ENCODE peak calls at places on chromosomes 13 and 19, in nine cellular contexts. X, Z, D, K, E, O, I, P and A are unnamed samples. For H3K27me3, the result is how much of the 10 kb centered on the place peaks cover.

GRCh38 chr13:105465745-105466144 is 1069.7 kb downstream of the EFNB2 start:
- DNase-seq in X (no peak), Z (no peak), D (no peak), K (no peak), E (no peak), O (no peak), I (no peak), P (no peak), A (no peak)

GRCh38 chr19:13132471-13133166 is 14.6 kb downstream of the NACC1 start:
- DNase-seq in X (no peak), Z (no peak), D (no peak), K (no peak), E (no peak), O (no peak), I (peak), P (no peak), A (no peak)

GRCh38 chr13:57740719-57741118 is 109.2 kb downstream of the PCDH17 start:
- DNase-seq in X (no peak), Z (no peak), D (no peak), K (no peak), E (peak), O (peak), I (no peak), P (no peak), A (peak)

GRCh38 chr19:47020992-47021496 is 1.4 kb downstream of the NPAS1 start:
- DNase-seq in X (no peak), Z (no peak), D (no peak), K (no peak), E (no peak), O (no peak), I (no peak), P (no peak), A (no peak)

GRCh38 chr19:17095141-17095919 is 19.8 kb downstream of the MYO9B start:
- DNase-seq in X (peak), Z (no peak), D (no peak), K (no peak), E (no peak), O (no peak), I (peak), P (no peak), A (peak)

GRCh38 chr19:34661357-34661756 is 15.6 kb downstream of the SCGB2B2 start:
- DNase-seq in X (no peak), Z (no peak), D (no peak), K (no peak), E (no peak), O (no peak), I (no peak), P (no peak), A (no peak)

GRCh38 chr19:47047931-47048399 is 459 bp downstream of the TMEM160 start:
- DNase-seq in X (peak), Z (peak), D (peak), K (peak), E (peak), O (peak), I (peak), P (peak), A (peak)

GRCh38 chr13:33218020-33218419 is 67.5 kb downstream of the STARD13 start:
- DNase-seq in X (no peak), Z (no peak), D (no peak), K (peak), E (no peak), O (no peak), I (peak), P (no peak), A (no peak)

GRCh38 chr19:1307320-1307719 is 21.6 kb downstream of the EFNA2 start:
- DNase-seq in X (no peak), Z (no peak), D (no peak), K (no peak), E (no peak), O (no peak), I (no peak), P (no peak), A (no peak)

GRCh38 chr13:97004096-97004876 is 10.0 kb upstream of the OXGR1 start:
- DNase-seq in X (no peak), Z (no peak), D (peak), K (peak), E (no peak), O (no peak), I (peak), P (no peak), A (no peak)

GRCh38 chr19:3362217-3362907 is 4.0 kb upstream of the NFIC start:
- DNase-seq in X (no peak), Z (no peak), D (no peak), K (no peak), E (no peak), O (no peak), I (no peak), P (no peak), A (no peak)

GRCh38 chr19:3601021-3601420 is 5.7 kb downstream of the TBXA2R start:
- DNase-seq in X (no peak), Z (no peak), D (no peak), K (no peak), E (no peak), O (no peak), I (no peak), P (no peak), A (no peak)

GRCh38 chr19:15187026-15188007 is 13.5 kb downstream of the NOTCH3 start:
- DNase-seq in X (no peak), Z (no peak), D (no peak), K (no peak), E (no peak), O (no peak), I (no peak), P (no peak), A (no peak)

GRCh38 chr13:38372818-38373217 is 23.2 kb downstream of the UFM1 start:
- DNase-seq in X (no peak), Z (no peak), D (no peak), K (no peak), E (no peak), O (no peak), I (no peak), P (no peak), A (no peak)

GRCh38 chr19:4174895-4175668 is 7.3 kb downstream of the SIRT6 start:
- DNase-seq in X (peak), Z (no peak), D (no peak), K (no peak), E (no peak), O (no peak), I (no peak), P (no peak), A (no peak)

GRCh38 chr13:81133066-81133465 is 792.1 kb upstream of the SPRY2 start:
- DNase-seq in X (no peak), Z (no peak), D (no peak), K (no peak), E (no peak), O (no peak), I (no peak), P (peak), A (no peak)

GRCh38 chr19:6707658-6708018 is 12.8 kb downstream of the C3 start:
- DNase-seq in X (no peak), Z (no peak), D (no peak), K (no peak), E (no peak), O (no peak), I (no peak), P (no peak), A (no peak)

GRCh38 chr19:6711078-6711361 is 9.4 kb downstream of the C3 start:
- DNase-seq in X (no peak), Z (no peak), D (no peak), K (no peak), E (no peak), O (no peak), I (no peak), P (no peak), A (no peak)

GRCh38 chr19:6710273-6711077 is 10.0 kb downstream of the C3 start:
- DNase-seq in X (no peak), Z (no peak), D (no peak), K (no peak), E (no peak), O (no peak), I (no peak), P (no peak), A (no peak)

GRCh38 chr19:6708346-6708745 is 12.1 kb downstream of the C3 start:
- DNase-seq in X (no peak), Z (no peak), D (no peak), K (no peak), E (no peak), O (no peak), I (no peak), P (no peak), A (no peak)

GRCh38 chr19:6709549-6709948 is 10.9 kb downstream of the C3 start:
- DNase-seq in X (no peak), Z (no peak), D (no peak), K (no peak), E (no peak), O (no peak), I (no peak), P (no peak), A (no peak)
- H3K27me3 ChIP-seq in X (under half), Z (under half), D (under half), K (under half), E (under half), O (under half), I (under half), P (under half), A (half or more)

DNA sequence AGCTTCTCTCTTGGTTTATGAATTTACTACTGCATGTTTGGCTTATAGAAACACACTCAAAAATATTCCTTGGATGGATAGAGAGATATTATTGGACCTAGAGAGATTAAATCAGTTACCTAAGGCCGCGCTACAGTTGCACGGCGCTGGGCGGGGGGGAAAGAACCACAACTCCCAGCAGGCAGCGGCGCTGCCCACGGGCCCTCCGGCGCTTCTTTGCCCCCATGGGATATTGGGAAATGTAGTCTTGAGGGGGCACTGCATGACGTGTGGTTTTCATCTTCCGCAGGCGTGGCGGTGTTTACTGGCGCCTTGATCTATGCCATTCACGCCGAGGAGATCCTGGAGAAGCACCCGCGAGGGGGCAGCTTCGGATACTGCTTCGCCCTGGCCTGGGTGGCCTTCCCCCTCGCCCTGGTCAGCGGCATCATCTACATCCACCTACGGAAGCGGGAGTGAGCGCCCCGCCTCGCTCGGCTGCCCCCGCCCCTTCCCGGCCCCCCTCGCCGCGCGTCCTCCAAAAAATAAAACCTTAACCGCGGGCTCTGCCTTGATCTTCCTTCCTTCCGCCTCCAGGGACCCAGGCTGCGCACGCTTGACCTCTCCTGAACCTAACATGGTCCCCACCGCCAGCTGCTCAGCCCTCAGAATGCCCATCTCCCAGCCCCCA is 4.8 kb downstream of the EMP3 start:
- DNase-seq in X (peak), Z (peak), D (no peak), K (no peak), E (peak), O (peak), I (no peak), P (no peak), A (peak)
- TF ChIP-seq CTCF in X (no peak), Z (no peak), D (no peak), K (no peak), E (no peak), O (peak), I (no peak), P (no peak), A (no peak)

DNA sequence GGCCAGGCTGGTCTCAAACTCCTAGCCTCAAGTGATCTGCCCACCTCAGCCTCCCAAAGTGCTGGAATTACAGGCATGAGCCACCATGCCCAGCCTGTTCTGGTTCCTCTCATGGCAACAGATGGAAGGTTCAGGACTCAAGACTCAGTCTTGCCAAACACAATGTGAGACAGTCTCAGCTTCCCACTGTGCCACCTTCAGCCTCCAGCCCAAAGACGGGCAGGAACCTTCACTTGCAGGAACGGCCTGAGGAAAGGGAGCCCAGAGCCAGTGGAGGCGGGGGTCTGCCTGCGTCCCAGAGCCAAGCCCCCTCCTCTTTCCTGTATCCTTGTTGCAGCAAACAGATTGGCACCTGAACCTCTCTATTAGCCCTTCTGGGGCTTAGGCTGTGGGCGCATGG is 2.9 kb upstream of the CHST8 start:
- DNase-seq in X (no peak), Z (no peak), D (no peak), K (no peak), E (no peak), O (no peak), I (no peak), P (no peak), A (no peak)
- H3K27me3 ChIP-seq in X (under half), Z (under half), D (under half), K (under half), E (under half), O (under half), I (under half), P (under half), A (half or more)

DNA sequence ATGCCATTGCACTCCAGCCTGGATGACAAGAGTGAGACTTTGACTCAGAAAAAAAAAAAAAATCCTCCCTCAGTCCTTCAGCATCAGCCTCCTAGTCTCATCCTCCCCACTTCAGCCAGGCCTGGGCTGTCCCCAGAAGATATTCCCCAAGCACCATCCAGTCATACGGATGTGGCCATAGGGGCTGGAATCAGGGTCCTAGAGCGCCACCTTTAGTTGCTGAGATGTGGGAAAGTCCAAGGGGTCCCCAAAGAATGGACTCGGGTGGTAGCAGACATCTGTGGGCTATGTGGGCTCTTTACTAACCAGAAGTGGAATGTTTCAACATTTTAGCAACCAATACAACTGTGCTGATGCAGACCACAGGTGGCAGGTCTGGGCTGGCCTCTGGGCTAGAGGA is 3.1 kb upstream of the TYROBP start:
- DNase-seq in X (no peak), Z (no peak), D (no peak), K (no peak), E (no peak), O (no peak), I (no peak), P (no peak), A (no peak)
- TF ChIP-seq CTCF in X (no peak), Z (no peak), D (no peak), K (peak), E (no peak), O (no peak), I (no peak), P (no peak), A (no peak)

DNA sequence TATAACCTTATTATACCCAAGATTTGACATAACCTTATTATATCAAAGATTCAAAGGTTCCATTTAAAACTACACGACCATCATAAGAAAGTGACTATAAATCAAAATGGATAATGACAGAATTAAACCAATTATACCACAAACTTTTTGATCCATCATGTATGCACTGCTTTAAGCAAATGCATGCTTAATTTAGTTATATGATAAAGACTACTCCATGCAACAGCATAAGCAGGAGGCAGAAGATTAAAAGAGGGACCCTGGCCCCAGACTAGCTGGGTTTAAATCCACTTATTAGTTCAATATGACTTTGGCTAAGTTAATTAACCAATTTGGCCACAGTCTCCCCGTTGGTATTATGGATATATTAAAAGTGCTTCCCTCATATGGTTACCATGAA is 11.4 kb downstream of the EFNB2 start:
- DNase-seq in X (no peak), Z (no peak), D (no peak), K (no peak), E (no peak), O (no peak), I (no peak), P (no peak), A (no peak)
- H3K27me3 ChIP-seq in X (under half), Z (under half), D (under half), K (under half), E (under half), O (under half), I (under half), P (under half), A (under half)

GRCh38 chr19:58572026-58572817 is 913 bp downstream of the MZF1 start:
- DNase-seq in X (no peak), Z (no peak), D (no peak), K (no peak), E (no peak), O (peak), I (no peak), P (no peak), A (peak)

GRCh38 chr19:58573658-58574164 is 576 bp upstream of the MZF1 start:
- DNase-seq in X (no peak), Z (no peak), D (no peak), K (no peak), E (no peak), O (no peak), I (no peak), P (no peak), A (no peak)

GRCh38 chr19:58571575-58571947 is 1.6 kb downstream of the MZF1 start:
- DNase-seq in X (peak), Z (no peak), D (no peak), K (no peak), E (no peak), O (peak), I (no peak), P (no peak), A (no peak)

GRCh38 chr19:58570770-58571574 is 2.2 kb downstream of the MZF1 start:
- DNase-seq in X (peak), Z (no peak), D (no peak), K (no peak), E (no peak), O (peak), I (no peak), P (no peak), A (peak)

DNA sequence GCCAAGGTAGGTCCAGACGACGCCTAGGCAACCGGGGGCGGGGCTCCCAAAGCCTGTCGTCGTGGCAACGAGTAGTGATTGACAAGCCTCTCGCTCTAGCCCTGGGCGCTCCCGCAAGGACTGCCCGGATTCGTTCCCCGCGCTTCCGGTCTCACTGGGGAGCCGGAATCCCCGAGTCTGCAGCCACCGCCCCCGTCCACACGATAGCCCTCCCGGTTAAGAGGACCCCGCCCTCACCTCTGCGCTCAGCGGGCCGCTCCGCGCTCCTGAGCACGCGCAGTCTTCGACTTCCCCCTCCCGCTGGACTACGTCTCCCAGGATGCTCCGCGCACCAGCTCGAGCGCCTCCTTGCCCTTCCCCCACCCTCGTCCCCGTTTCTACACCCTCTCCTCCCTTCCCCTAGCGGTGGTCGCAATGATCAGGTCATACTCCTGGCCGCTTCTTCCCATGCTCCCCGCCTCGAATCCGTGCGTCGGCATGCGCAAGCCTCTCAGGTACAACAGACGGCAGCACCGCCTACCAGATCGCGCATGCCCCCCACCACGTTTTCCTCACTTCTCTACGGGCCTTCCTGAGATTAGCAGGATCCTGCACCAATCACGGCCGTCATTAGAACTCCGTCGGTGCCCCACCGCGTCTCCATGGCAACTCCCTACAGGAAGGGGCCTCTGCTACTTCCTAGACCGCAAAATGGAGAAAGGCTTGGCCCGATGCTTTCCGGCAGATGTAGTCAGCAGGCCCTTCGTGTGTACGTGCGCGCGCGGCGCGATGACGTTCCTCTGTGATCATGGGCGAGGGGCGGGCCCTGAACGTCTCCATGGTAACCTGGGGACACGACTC is at the start of gene MZF1:
- DNase-seq in X (peak), Z (peak), D (peak), K (peak), E (peak), O (peak), I (peak), P (peak), A (peak)
- TF ChIP-seq CTCF in X (no peak), Z (no peak), D (peak), K (peak), E (peak), O (no peak), I (no peak), P (no peak), A (no peak)